ENCODE peak calls at places on chromosomes 16 and 17, in four cellular contexts. One of them, this sample, is unnamed.

GRCh38 chr17:32461853-32462617 is 17.7 kb downstream of the PSMD11 start:
- DNase-seq in endothelial cell of umbilical vein: peak; percentile 69
- DNase-seq in PC-9: no peak
- DNase-seq in SK-N-SH: peak; percentile 52
- DNase-seq in this sample: peak; percentile 51

GRCh38 chr16:49557070-49557446 is 183.5 kb downstream of the C16orf78 start:
- DNase-seq in endothelial cell of umbilical vein: no peak
- DNase-seq in PC-9: no peak
- DNase-seq in SK-N-SH: no peak
- DNase-seq in this sample: no peak

GRCh38 chr17:68421486-68421885 is 35.8 kb downstream of the WIPI1 start:
- DNase-seq in endothelial cell of umbilical vein: no peak
- DNase-seq in PC-9: no peak
- DNase-seq in SK-N-SH: no peak
- DNase-seq in this sample: no peak

GRCh38 chr16:50293994-50294855 is 27.9 kb downstream of the ADCY7 start:
- DNase-seq in endothelial cell of umbilical vein: no peak
- DNase-seq in PC-9: no peak
- DNase-seq in SK-N-SH: no peak
- DNase-seq in this sample: no peak

GRCh38 chr17:82285141-82285540 is 11.6 kb upstream of the CSNK1D start:
- DNase-seq in endothelial cell of umbilical vein: peak; percentile 39
- DNase-seq in PC-9: no peak
- DNase-seq in SK-N-SH: no peak
- DNase-seq in this sample: no peak

GRCh38 chr17:82882715-82883446 is 43.1 kb upstream of the ZNF750 start:
- DNase-seq in endothelial cell of umbilical vein: no peak
- DNase-seq in PC-9: no peak
- DNase-seq in SK-N-SH: no peak
- DNase-seq in this sample: no peak

GRCh38 chr17:41775394-41776226 is 10.9 kb downstream of the JUP start:
- DNase-seq in endothelial cell of umbilical vein: no peak
- DNase-seq in PC-9: no peak
- DNase-seq in SK-N-SH: no peak
- DNase-seq in this sample: no peak

GRCh38 chr17:81460856-81461460 is 51.6 kb downstream of the ACTG1 start:
- DNase-seq in endothelial cell of umbilical vein: no peak
- DNase-seq in PC-9: no peak
- DNase-seq in SK-N-SH: no peak
- DNase-seq in this sample: no peak

GRCh38 chr16:2501938-2502900 is 11.5 kb upstream of the ATP6V0C start:
- DNase-seq in endothelial cell of umbilical vein: no peak
- DNase-seq in PC-9: no peak
- DNase-seq in SK-N-SH: no peak
- DNase-seq in this sample: no peak

GRCh38 chr17:73247728-73248127 is 14.0 kb downstream of the CPSF4L start:
- DNase-seq in endothelial cell of umbilical vein: peak; percentile 29
- DNase-seq in PC-9: no peak
- DNase-seq in SK-N-SH: no peak
- DNase-seq in this sample: no peak

GRCh38 chr17:66287911-66288310 is 14.5 kb upstream of the PRKCA start:
- DNase-seq in endothelial cell of umbilical vein: no peak
- DNase-seq in PC-9: no peak
- DNase-seq in SK-N-SH: no peak
- DNase-seq in this sample: no peak

GRCh38 chr16:89266521-89267134 is 49.1 kb downstream of the ZNF778 start:
- DNase-seq in endothelial cell of umbilical vein: no peak
- DNase-seq in PC-9: no peak
- DNase-seq in SK-N-SH: no peak
- DNase-seq in this sample: no peak

GRCh38 chr17:33115351-33115750 is 123.7 kb downstream of the SPACA3 start:
- DNase-seq in endothelial cell of umbilical vein: no peak
- DNase-seq in PC-9: no peak
- DNase-seq in SK-N-SH: no peak
- DNase-seq in this sample: no peak

GRCh38 chr17:44502598-44503079 is 567 bp downstream of the GPATCH8 start:
- DNase-seq in endothelial cell of umbilical vein: peak; percentile 55
- DNase-seq in PC-9: no peak
- DNase-seq in SK-N-SH: no peak
- DNase-seq in this sample: peak; percentile 24

GRCh38 chr17:46266656-46267544 is 28.0 kb upstream of the LRRC37A start:
- DNase-seq in endothelial cell of umbilical vein: peak; percentile 88
- DNase-seq in PC-9: peak; percentile 55
- DNase-seq in SK-N-SH: peak; percentile 100
- DNase-seq in this sample: peak; percentile 90

GRCh38 chr16:4098496-4098895 is 17.7 kb downstream of the ADCY9 start:
- DNase-seq in endothelial cell of umbilical vein: peak; percentile 30
- DNase-seq in PC-9: no peak
- DNase-seq in SK-N-SH: no peak
- DNase-seq in this sample: no peak

GRCh38 chr16:11160676-11161115 is 95.3 kb downstream of the SOCS1 start:
- DNase-seq in endothelial cell of umbilical vein: no peak
- DNase-seq in PC-9: peak; percentile 5
- DNase-seq in SK-N-SH: no peak
- DNase-seq in this sample: no peak

GRCh38 chr16:6541262-6541661 is 791.4 kb upstream of the RBFOX1 start:
- DNase-seq in endothelial cell of umbilical vein: no peak
- DNase-seq in PC-9: no peak
- DNase-seq in SK-N-SH: no peak
- DNase-seq in this sample: no peak

GRCh38 chr16:81523387-81524115 is 78.9 kb downstream of the CMIP start:
- DNase-seq in endothelial cell of umbilical vein: no peak
- DNase-seq in PC-9: peak; percentile 91
- DNase-seq in SK-N-SH: no peak
- DNase-seq in this sample: peak; percentile 92

GRCh38 chr16:57982345-57982744 is 11.4 kb upstream of the CNGB1 start:
- DNase-seq in endothelial cell of umbilical vein: no peak
- DNase-seq in PC-9: peak; percentile 38
- DNase-seq in SK-N-SH: no peak
- DNase-seq in this sample: no peak

GRCh38 chr16:21597571-21598030 is 1.8 kb upstream of the METTL9 start:
- DNase-seq in endothelial cell of umbilical vein: no peak
- DNase-seq in PC-9: no peak
- DNase-seq in SK-N-SH: no peak
- DNase-seq in this sample: no peak

GRCh38 chr16:60553316-60553801 is 1482.9 kb downstream of the CDH8 start:
- DNase-seq in endothelial cell of umbilical vein: no peak
- DNase-seq in PC-9: no peak
- DNase-seq in SK-N-SH: no peak
- DNase-seq in this sample: no peak

GRCh38 chr16:15444264-15444663 is 9.9 kb downstream of the BMERB1 start:
- DNase-seq in endothelial cell of umbilical vein: no peak
- DNase-seq in PC-9: no peak
- DNase-seq in SK-N-SH: no peak
- DNase-seq in this sample: no peak

GRCh38 chr16:17382514-17382913 is 88.2 kb downstream of the XYLT1 start:
- DNase-seq in endothelial cell of umbilical vein: no peak
- DNase-seq in PC-9: no peak
- DNase-seq in SK-N-SH: peak; percentile 70
- DNase-seq in this sample: no peak

GRCh38 chr17:50891577-50891989 is 25.4 kb upstream of the TOB1 start:
- DNase-seq in endothelial cell of umbilical vein: no peak
- DNase-seq in PC-9: peak; percentile 63
- DNase-seq in SK-N-SH: no peak
- DNase-seq in this sample: no peak

GRCh38 chr16:80804451-80805383 is at the start of gene CDYL2:
- DNase-seq in endothelial cell of umbilical vein: no peak
- DNase-seq in PC-9: no peak
- DNase-seq in SK-N-SH: peak; percentile 78
- DNase-seq in this sample: peak; percentile 20

GRCh38 chr17:50076591-50077235 is 18.4 kb upstream of the PDK2 start:
- DNase-seq in endothelial cell of umbilical vein: no peak
- DNase-seq in PC-9: no peak
- DNase-seq in SK-N-SH: no peak
- DNase-seq in this sample: no peak

GRCh38 chr17:62679866-62680377 is 52.5 kb downstream of the MRC2 start:
- DNase-seq in endothelial cell of umbilical vein: no peak
- DNase-seq in PC-9: no peak
- DNase-seq in SK-N-SH: peak; percentile 57
- DNase-seq in this sample: no peak

GRCh38 chr17:62860962-62861873 is 53.1 kb upstream of the MARCHF10 start:
- DNase-seq in endothelial cell of umbilical vein: no peak
- DNase-seq in PC-9: peak; percentile 94
- DNase-seq in SK-N-SH: no peak
- DNase-seq in this sample: peak; percentile 33

GRCh38 chr17:42153919-42154491 is 784 bp downstream of the RAB5C start:
- DNase-seq in endothelial cell of umbilical vein: peak; percentile 73
- DNase-seq in PC-9: no peak
- DNase-seq in SK-N-SH: no peak
- DNase-seq in this sample: no peak

GRCh38 chr17:80106176-80106575 is 4.8 kb downstream of the GAA start:
- DNase-seq in endothelial cell of umbilical vein: no peak
- DNase-seq in PC-9: no peak
- DNase-seq in SK-N-SH: peak; percentile 48
- DNase-seq in this sample: no peak

GRCh38 chr17:32259596-32259995 is 6.0 kb upstream of the RHBDL3 start:
- DNase-seq in endothelial cell of umbilical vein: no peak
- DNase-seq in PC-9: no peak
- DNase-seq in SK-N-SH: no peak
- DNase-seq in this sample: no peak

GRCh38 chr17:50221500-50222480 is 20.4 kb upstream of the COL1A1 start:
- DNase-seq in endothelial cell of umbilical vein: no peak
- DNase-seq in PC-9: peak; percentile 33
- DNase-seq in SK-N-SH: no peak
- DNase-seq in this sample: peak; percentile 84

GRCh38 chr17:50279181-50279526 is 4.9 kb downstream of the TMEM92 start:
- DNase-seq in endothelial cell of umbilical vein: peak; percentile 36
- DNase-seq in PC-9: peak; percentile 76
- DNase-seq in SK-N-SH: no peak
- DNase-seq in this sample: peak; percentile 79

GRCh38 chr16:87464691-87465300 is 28.0 kb downstream of the ZCCHC14 start:
- DNase-seq in endothelial cell of umbilical vein: no peak
- DNase-seq in PC-9: peak; percentile 49
- DNase-seq in SK-N-SH: peak; percentile 58
- DNase-seq in this sample: peak; percentile 57

GRCh38 chr17:17913695-17914332 is 58.4 kb downstream of the TOM1L2 start:
- DNase-seq in endothelial cell of umbilical vein: peak; percentile 83
- DNase-seq in PC-9: peak; percentile 89
- DNase-seq in SK-N-SH: peak; percentile 74
- DNase-seq in this sample: peak; percentile 95
- H3K27ac ChIP-seq in endothelial cell of umbilical vein: no peak overlapping the region
- H3K27ac ChIP-seq in PC-9: peak overlapping the region; percentile 19
- H3K27ac ChIP-seq in SK-N-SH: peak overlapping the region; percentile 70
- H3K27ac ChIP-seq in this sample: peak overlapping the region; percentile 91

GRCh38 chr17:651596-651995 is 63.0 kb downstream of the VPS53 start:
- DNase-seq in endothelial cell of umbilical vein: no peak
- DNase-seq in PC-9: no peak
- DNase-seq in SK-N-SH: no peak
- DNase-seq in this sample: no peak
- TF ChIP-seq CTCF in endothelial cell of umbilical vein: no peak
- TF ChIP-seq CTCF in PC-9: no peak
- TF ChIP-seq CTCF in SK-N-SH: no peak
- TF ChIP-seq CTCF in this sample: no peak

GRCh38 chr17:28344011-28344410 is 8.4 kb downstream of the TNFAIP1 start:
- DNase-seq in endothelial cell of umbilical vein: no peak
- DNase-seq in PC-9: no peak
- DNase-seq in SK-N-SH: no peak
- DNase-seq in this sample: no peak

GRCh38 chr17:28346199-28346580 is 10.6 kb downstream of the TNFAIP1 start:
- DNase-seq in endothelial cell of umbilical vein: peak; percentile 32
- DNase-seq in PC-9: no peak
- DNase-seq in SK-N-SH: no peak
- DNase-seq in this sample: no peak

GRCh38 chr17:28346746-28347246 is 10.5 kb downstream of the POLDIP2 start:
- DNase-seq in endothelial cell of umbilical vein: peak; percentile 90
- DNase-seq in PC-9: no peak
- DNase-seq in SK-N-SH: peak; percentile 39
- DNase-seq in this sample: no peak

GRCh38 chr17:28344435-28344901 is 8.9 kb downstream of the TNFAIP1 start:
- DNase-seq in endothelial cell of umbilical vein: no peak
- DNase-seq in PC-9: no peak
- DNase-seq in SK-N-SH: no peak
- DNase-seq in this sample: no peak

DNA sequence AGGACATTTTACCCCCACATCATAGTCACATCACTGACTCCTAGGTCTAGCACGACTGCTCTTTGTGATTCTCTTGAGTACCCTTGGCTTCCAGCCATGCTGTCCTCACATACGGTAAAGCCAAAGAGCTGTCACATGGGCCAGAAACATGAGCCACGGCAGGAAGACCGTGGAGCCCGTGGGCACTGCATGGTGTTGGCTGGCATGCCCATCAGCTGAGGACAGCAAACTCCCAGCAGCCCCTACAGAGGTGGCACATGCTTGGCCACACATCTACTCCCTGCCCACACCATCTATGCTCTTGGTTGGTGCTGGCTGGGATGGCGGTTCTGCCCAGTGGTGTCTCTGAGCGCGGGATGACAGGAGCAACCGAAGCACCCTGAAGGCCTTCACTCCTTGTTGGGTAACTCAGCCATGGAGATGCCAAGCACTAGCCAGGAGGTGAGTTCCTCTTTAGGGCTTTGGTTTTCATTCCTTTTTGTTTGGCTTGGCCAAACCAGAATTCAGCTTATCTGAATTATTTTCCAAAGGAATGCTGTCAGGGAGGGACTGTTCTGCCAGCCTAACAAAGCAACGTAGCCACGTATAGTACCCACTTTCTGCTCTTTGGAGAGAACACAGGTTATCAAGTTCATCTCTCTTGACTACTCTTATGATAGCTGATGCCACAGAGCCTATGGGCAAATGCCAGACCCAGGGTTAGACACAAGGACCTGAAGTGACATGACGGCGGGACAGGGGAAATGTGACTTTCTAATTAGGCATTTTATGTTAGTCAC is 10.0 kb downstream of the TNFAIP1 start:
- DNase-seq in endothelial cell of umbilical vein: peak; percentile 32
- DNase-seq in PC-9: peak; percentile 59
- DNase-seq in SK-N-SH: no peak
- DNase-seq in this sample: no peak
- H3K27ac ChIP-seq in endothelial cell of umbilical vein: peak overlapping the region; percentile 88
- H3K27ac ChIP-seq in PC-9: peak overlapping the region; percentile 72
- H3K27ac ChIP-seq in SK-N-SH: peak overlapping the region; percentile 80
- H3K27ac ChIP-seq in this sample: peak overlapping the region; percentile 95

GRCh38 chr17:6072157-6072556 is 2.0 kb downstream of the WSCD1 start:
- DNase-seq in endothelial cell of umbilical vein: peak; percentile 12
- DNase-seq in PC-9: no peak
- DNase-seq in SK-N-SH: no peak
- DNase-seq in this sample: no peak

GRCh38 chr17:6071528-6072065 is 1.4 kb downstream of the WSCD1 start:
- DNase-seq in endothelial cell of umbilical vein: no peak
- DNase-seq in PC-9: no peak
- DNase-seq in SK-N-SH: no peak
- DNase-seq in this sample: no peak

GRCh38 chr17:6070280-6070894 is at the start of gene WSCD1:
- DNase-seq in endothelial cell of umbilical vein: no peak
- DNase-seq in PC-9: no peak
- DNase-seq in SK-N-SH: peak; percentile 87
- DNase-seq in this sample: no peak

GRCh38 chr17:6069611-6070279 is 434 bp upstream of the WSCD1 start:
- DNase-seq in endothelial cell of umbilical vein: peak; percentile 44
- DNase-seq in PC-9: no peak
- DNase-seq in SK-N-SH: no peak
- DNase-seq in this sample: no peak

GRCh38 chr17:6070895-6071511 is 824 bp downstream of the WSCD1 start:
- DNase-seq in endothelial cell of umbilical vein: peak; percentile 45
- DNase-seq in PC-9: no peak
- DNase-seq in SK-N-SH: peak; percentile 55
- DNase-seq in this sample: no peak
- TF ChIP-seq CTCF in endothelial cell of umbilical vein: no peak
- TF ChIP-seq CTCF in PC-9: no peak
- TF ChIP-seq CTCF in SK-N-SH: no peak
- TF ChIP-seq CTCF in this sample: no peak